ENCODE peak calls at places on chromosomes 12 and 14, in eight cellular contexts. One of them, this sample, is unnamed.

GRCh38 chr12:42969357-42969756 is 379.8 kb upstream of the PRICKLE1 start:
- DNase-seq in iris pigment epithelial cell: no peak
- DNase-seq in heart left ventricle: peak
- DNase-seq in T-helper 1 cell: no peak
- DNase-seq in activated CD4-positive, alpha-beta T cell treated with anti-CD3 and anti-CD28 coated beads, Interleukin-2, amount 50 U/mL, for 4 hours: no peak
- DNase-seq in NCI-H82: no peak
- DNase-seq in KG1: no peak
- DNase-seq in cardiac muscle cell: peak
- DNase-seq in this sample: no peak

GRCh38 chr12:119446459-119446858 is 111.9 kb downstream of the CCDC60 start:
- DNase-seq in heart left ventricle: no peak
- DNase-seq in cardiac muscle cell: peak
- DNase-seq in activated CD4-positive, alpha-beta T cell treated with anti-CD3 and anti-CD28 coated beads, Interleukin-2, amount 50 U/mL, for 4 hours: no peak
- DNase-seq in T-helper 1 cell: no peak
- DNase-seq in KG1: no peak
- DNase-seq in NCI-H82: no peak
- DNase-seq in iris pigment epithelial cell: peak
- DNase-seq in this sample: no peak

GRCh38 chr14:23296012-23296777 is 6.5 kb downstream of the PPP1R3E start:
- DNase-seq in T-helper 1 cell: no peak
- DNase-seq in NCI-H82: no peak
- DNase-seq in heart left ventricle: no peak
- DNase-seq in iris pigment epithelial cell: no peak
- DNase-seq in KG1: no peak
- DNase-seq in activated CD4-positive, alpha-beta T cell treated with anti-CD3 and anti-CD28 coated beads, Interleukin-2, amount 50 U/mL, for 4 hours: no peak
- DNase-seq in cardiac muscle cell: no peak
- DNase-seq in this sample: no peak

GRCh38 chr12:68792952-68793351 is 15.0 kb upstream of the MDM2 start:
- DNase-seq in heart left ventricle: no peak
- DNase-seq in cardiac muscle cell: peak
- DNase-seq in KG1: no peak
- DNase-seq in NCI-H82: peak
- DNase-seq in iris pigment epithelial cell: peak
- DNase-seq in activated CD4-positive, alpha-beta T cell treated with anti-CD3 and anti-CD28 coated beads, Interleukin-2, amount 50 U/mL, for 4 hours: no peak
- DNase-seq in T-helper 1 cell: no peak
- DNase-seq in this sample: no peak

GRCh38 chr14:78701246-78701645 is 531.1 kb downstream of the NRXN3 start:
- DNase-seq in heart left ventricle: no peak
- DNase-seq in activated CD4-positive, alpha-beta T cell treated with anti-CD3 and anti-CD28 coated beads, Interleukin-2, amount 50 U/mL, for 4 hours: no peak
- DNase-seq in cardiac muscle cell: peak
- DNase-seq in T-helper 1 cell: no peak
- DNase-seq in iris pigment epithelial cell: peak
- DNase-seq in NCI-H82: no peak
- DNase-seq in KG1: no peak
- DNase-seq in this sample: no peak

GRCh38 chr12:26198742-26199141 is 3.4 kb downstream of the SSPN start:
- DNase-seq in activated CD4-positive, alpha-beta T cell treated with anti-CD3 and anti-CD28 coated beads, Interleukin-2, amount 50 U/mL, for 4 hours: no peak
- DNase-seq in KG1: no peak
- DNase-seq in iris pigment epithelial cell: peak
- DNase-seq in heart left ventricle: peak
- DNase-seq in T-helper 1 cell: no peak
- DNase-seq in cardiac muscle cell: peak
- DNase-seq in NCI-H82: no peak
- DNase-seq in this sample: no peak

GRCh38 chr12:47870175-47870781 is 34.5 kb downstream of the VDR start:
- DNase-seq in NCI-H82: peak
- DNase-seq in T-helper 1 cell: no peak
- DNase-seq in activated CD4-positive, alpha-beta T cell treated with anti-CD3 and anti-CD28 coated beads, Interleukin-2, amount 50 U/mL, for 4 hours: no peak
- DNase-seq in KG1: no peak
- DNase-seq in heart left ventricle: peak
- DNase-seq in iris pigment epithelial cell: no peak
- DNase-seq in cardiac muscle cell: peak
- DNase-seq in this sample: no peak

GRCh38 chr14:50744242-50744641 is 76.1 kb upstream of the SAV1 start:
- DNase-seq in iris pigment epithelial cell: no peak
- DNase-seq in NCI-H82: no peak
- DNase-seq in T-helper 1 cell: no peak
- DNase-seq in activated CD4-positive, alpha-beta T cell treated with anti-CD3 and anti-CD28 coated beads, Interleukin-2, amount 50 U/mL, for 4 hours: no peak
- DNase-seq in KG1: no peak
- DNase-seq in heart left ventricle: no peak
- DNase-seq in cardiac muscle cell: no peak
- DNase-seq in this sample: no peak

GRCh38 chr12:52260351-52261210 is 13.9 kb upstream of the KRT86 start:
- DNase-seq in activated CD4-positive, alpha-beta T cell treated with anti-CD3 and anti-CD28 coated beads, Interleukin-2, amount 50 U/mL, for 4 hours: no peak
- DNase-seq in iris pigment epithelial cell: peak
- DNase-seq in T-helper 1 cell: no peak
- DNase-seq in cardiac muscle cell: no peak
- DNase-seq in KG1: no peak
- DNase-seq in NCI-H82: peak
- DNase-seq in heart left ventricle: no peak
- DNase-seq in this sample: no peak

GRCh38 chr12:116718578-116719454 is 19.1 kb downstream of the SPRING1 start:
- DNase-seq in T-helper 1 cell: no peak
- DNase-seq in KG1: no peak
- DNase-seq in iris pigment epithelial cell: peak
- DNase-seq in cardiac muscle cell: peak
- DNase-seq in heart left ventricle: no peak
- DNase-seq in activated CD4-positive, alpha-beta T cell treated with anti-CD3 and anti-CD28 coated beads, Interleukin-2, amount 50 U/mL, for 4 hours: no peak
- DNase-seq in NCI-H82: no peak
- DNase-seq in this sample: no peak

GRCh38 chr14:64581363-64581762 is 31.6 kb downstream of the PPP1R36 start:
- DNase-seq in T-helper 1 cell: no peak
- DNase-seq in KG1: no peak
- DNase-seq in heart left ventricle: no peak
- DNase-seq in NCI-H82: no peak
- DNase-seq in iris pigment epithelial cell: no peak
- DNase-seq in activated CD4-positive, alpha-beta T cell treated with anti-CD3 and anti-CD28 coated beads, Interleukin-2, amount 50 U/mL, for 4 hours: no peak
- DNase-seq in cardiac muscle cell: no peak
- DNase-seq in this sample: no peak

GRCh38 chr14:75183225-75183624 is 6.8 kb upstream of the TMED10 start:
- DNase-seq in cardiac muscle cell: no peak
- DNase-seq in T-helper 1 cell: no peak
- DNase-seq in heart left ventricle: no peak
- DNase-seq in KG1: no peak
- DNase-seq in NCI-H82: no peak
- DNase-seq in iris pigment epithelial cell: no peak
- DNase-seq in activated CD4-positive, alpha-beta T cell treated with anti-CD3 and anti-CD28 coated beads, Interleukin-2, amount 50 U/mL, for 4 hours: no peak
- DNase-seq in this sample: no peak

GRCh38 chr14:105126126-105126969 is 42.2 kb downstream of the JAG2 start:
- DNase-seq in T-helper 1 cell: no peak
- DNase-seq in cardiac muscle cell: no peak
- DNase-seq in heart left ventricle: peak
- DNase-seq in KG1: no peak
- DNase-seq in activated CD4-positive, alpha-beta T cell treated with anti-CD3 and anti-CD28 coated beads, Interleukin-2, amount 50 U/mL, for 4 hours: no peak
- DNase-seq in NCI-H82: no peak
- DNase-seq in iris pigment epithelial cell: no peak
- DNase-seq in this sample: no peak

GRCh38 chr14:33596211-33597080 is 354.4 kb downstream of the EGLN3 start:
- DNase-seq in NCI-H82: no peak
- DNase-seq in KG1: no peak
- DNase-seq in cardiac muscle cell: no peak
- DNase-seq in heart left ventricle: no peak
- DNase-seq in T-helper 1 cell: no peak
- DNase-seq in activated CD4-positive, alpha-beta T cell treated with anti-CD3 and anti-CD28 coated beads, Interleukin-2, amount 50 U/mL, for 4 hours: no peak
- DNase-seq in iris pigment epithelial cell: no peak
- DNase-seq in this sample: no peak

GRCh38 chr12:90497923-90498545 is 456.9 kb downstream of the CCER1 start:
- DNase-seq in heart left ventricle: no peak
- DNase-seq in NCI-H82: no peak
- DNase-seq in activated CD4-positive, alpha-beta T cell treated with anti-CD3 and anti-CD28 coated beads, Interleukin-2, amount 50 U/mL, for 4 hours: no peak
- DNase-seq in KG1: no peak
- DNase-seq in T-helper 1 cell: no peak
- DNase-seq in iris pigment epithelial cell: no peak
- DNase-seq in cardiac muscle cell: no peak
- DNase-seq in this sample: no peak

GRCh38 chr14:68173227-68173972 is 353.8 kb downstream of the RAD51B start:
- DNase-seq in heart left ventricle: no peak
- DNase-seq in iris pigment epithelial cell: peak
- DNase-seq in KG1: no peak
- DNase-seq in cardiac muscle cell: no peak
- DNase-seq in T-helper 1 cell: no peak
- DNase-seq in NCI-H82: no peak
- DNase-seq in activated CD4-positive, alpha-beta T cell treated with anti-CD3 and anti-CD28 coated beads, Interleukin-2, amount 50 U/mL, for 4 hours: no peak
- DNase-seq in this sample: no peak

GRCh38 chr12:105466901-105467598 is 136.6 kb downstream of the C12orf75 start:
- DNase-seq in T-helper 1 cell: no peak
- DNase-seq in activated CD4-positive, alpha-beta T cell treated with anti-CD3 and anti-CD28 coated beads, Interleukin-2, amount 50 U/mL, for 4 hours: no peak
- DNase-seq in iris pigment epithelial cell: no peak
- DNase-seq in cardiac muscle cell: peak
- DNase-seq in NCI-H82: no peak
- DNase-seq in KG1: no peak
- DNase-seq in heart left ventricle: no peak
- DNase-seq in this sample: no peak

GRCh38 chr12:52086944-52087835 is 7.7 kb downstream of the SMIM41 start:
- DNase-seq in T-helper 1 cell: no peak
- DNase-seq in heart left ventricle: no peak
- DNase-seq in activated CD4-positive, alpha-beta T cell treated with anti-CD3 and anti-CD28 coated beads, Interleukin-2, amount 50 U/mL, for 4 hours: no peak
- DNase-seq in iris pigment epithelial cell: no peak
- DNase-seq in KG1: no peak
- DNase-seq in cardiac muscle cell: no peak
- DNase-seq in NCI-H82: no peak
- DNase-seq in this sample: no peak

GRCh38 chr12:106994579-106995220 is 7.8 kb upstream of the MTERF2 start:
- DNase-seq in cardiac muscle cell: peak
- DNase-seq in heart left ventricle: no peak
- DNase-seq in activated CD4-positive, alpha-beta T cell treated with anti-CD3 and anti-CD28 coated beads, Interleukin-2, amount 50 U/mL, for 4 hours: no peak
- DNase-seq in T-helper 1 cell: no peak
- DNase-seq in NCI-H82: no peak
- DNase-seq in KG1: no peak
- DNase-seq in iris pigment epithelial cell: peak
- DNase-seq in this sample: no peak

GRCh38 chr12:109387425-109388166 is 39.9 kb downstream of the MYO1H start:
- DNase-seq in NCI-H82: peak
- DNase-seq in activated CD4-positive, alpha-beta T cell treated with anti-CD3 and anti-CD28 coated beads, Interleukin-2, amount 50 U/mL, for 4 hours: no peak
- DNase-seq in T-helper 1 cell: no peak
- DNase-seq in cardiac muscle cell: peak
- DNase-seq in iris pigment epithelial cell: peak
- DNase-seq in heart left ventricle: no peak
- DNase-seq in KG1: no peak
- DNase-seq in this sample: no peak

GRCh38 chr12:77645966-77646598 is 184.6 kb upstream of the NAV3 start:
- DNase-seq in NCI-H82: no peak
- DNase-seq in cardiac muscle cell: no peak
- DNase-seq in T-helper 1 cell: no peak
- DNase-seq in iris pigment epithelial cell: no peak
- DNase-seq in heart left ventricle: no peak
- DNase-seq in KG1: no peak
- DNase-seq in activated CD4-positive, alpha-beta T cell treated with anti-CD3 and anti-CD28 coated beads, Interleukin-2, amount 50 U/mL, for 4 hours: no peak
- DNase-seq in this sample: no peak

GRCh38 chr12:4789776-4790175 is 69.6 kb downstream of the GALNT8 start:
- DNase-seq in cardiac muscle cell: no peak
- DNase-seq in iris pigment epithelial cell: no peak
- DNase-seq in KG1: no peak
- DNase-seq in activated CD4-positive, alpha-beta T cell treated with anti-CD3 and anti-CD28 coated beads, Interleukin-2, amount 50 U/mL, for 4 hours: no peak
- DNase-seq in NCI-H82: no peak
- DNase-seq in heart left ventricle: no peak
- DNase-seq in T-helper 1 cell: no peak
- DNase-seq in this sample: no peak

GRCh38 chr14:86641310-86641709 is 1111.4 kb downstream of the FLRT2 start:
- DNase-seq in iris pigment epithelial cell: no peak
- DNase-seq in cardiac muscle cell: no peak
- DNase-seq in T-helper 1 cell: no peak
- DNase-seq in activated CD4-positive, alpha-beta T cell treated with anti-CD3 and anti-CD28 coated beads, Interleukin-2, amount 50 U/mL, for 4 hours: no peak
- DNase-seq in KG1: no peak
- DNase-seq in NCI-H82: no peak
- DNase-seq in heart left ventricle: no peak
- DNase-seq in this sample: no peak

GRCh38 chr12:124842800-124843510 is 20.7 kb downstream of the SCARB1 start:
- DNase-seq in iris pigment epithelial cell: no peak
- DNase-seq in KG1: no peak
- DNase-seq in heart left ventricle: no peak
- DNase-seq in T-helper 1 cell: no peak
- DNase-seq in NCI-H82: no peak
- DNase-seq in cardiac muscle cell: no peak
- DNase-seq in activated CD4-positive, alpha-beta T cell treated with anti-CD3 and anti-CD28 coated beads, Interleukin-2, amount 50 U/mL, for 4 hours: no peak
- DNase-seq in this sample: no peak

GRCh38 chr14:89417111-89417468 is at the start of gene FOXN3:
- DNase-seq in T-helper 1 cell: peak
- DNase-seq in NCI-H82: peak
- DNase-seq in KG1: peak
- DNase-seq in iris pigment epithelial cell: peak
- DNase-seq in cardiac muscle cell: peak
- DNase-seq in heart left ventricle: peak
- DNase-seq in activated CD4-positive, alpha-beta T cell treated with anti-CD3 and anti-CD28 coated beads, Interleukin-2, amount 50 U/mL, for 4 hours: peak
- DNase-seq in this sample: peak

GRCh38 chr12:20415013-20415412 is 46.7 kb downstream of the PDE3A start:
- DNase-seq in iris pigment epithelial cell: peak
- DNase-seq in T-helper 1 cell: no peak
- DNase-seq in heart left ventricle: peak
- DNase-seq in KG1: no peak
- DNase-seq in activated CD4-positive, alpha-beta T cell treated with anti-CD3 and anti-CD28 coated beads, Interleukin-2, amount 50 U/mL, for 4 hours: no peak
- DNase-seq in NCI-H82: no peak
- DNase-seq in cardiac muscle cell: peak
- DNase-seq in this sample: no peak

GRCh38 chr14:60867503-60868172 is 113.2 kb downstream of the TRMT5 start:
- DNase-seq in iris pigment epithelial cell: peak
- DNase-seq in T-helper 1 cell: no peak
- DNase-seq in KG1: no peak
- DNase-seq in NCI-H82: no peak
- DNase-seq in heart left ventricle: no peak
- DNase-seq in cardiac muscle cell: no peak
- DNase-seq in activated CD4-positive, alpha-beta T cell treated with anti-CD3 and anti-CD28 coated beads, Interleukin-2, amount 50 U/mL, for 4 hours: no peak
- DNase-seq in this sample: no peak

GRCh38 chr12:51246254-51246853 is 7.7 kb downstream of the DAZAP2 start:
- DNase-seq in T-helper 1 cell: no peak
- DNase-seq in KG1: peak
- DNase-seq in NCI-H82: peak
- DNase-seq in activated CD4-positive, alpha-beta T cell treated with anti-CD3 and anti-CD28 coated beads, Interleukin-2, amount 50 U/mL, for 4 hours: peak
- DNase-seq in cardiac muscle cell: peak
- DNase-seq in iris pigment epithelial cell: peak
- DNase-seq in heart left ventricle: no peak
- DNase-seq in this sample: no peak

GRCh38 chr12:6693832-6694355 is 4.7 kb upstream of the ZNF384 start:
- DNase-seq in KG1: no peak
- DNase-seq in iris pigment epithelial cell: no peak
- DNase-seq in NCI-H82: no peak
- DNase-seq in T-helper 1 cell: no peak
- DNase-seq in cardiac muscle cell: no peak
- DNase-seq in activated CD4-positive, alpha-beta T cell treated with anti-CD3 and anti-CD28 coated beads, Interleukin-2, amount 50 U/mL, for 4 hours: no peak
- DNase-seq in heart left ventricle: no peak
- DNase-seq in this sample: no peak

GRCh38 chr14:24131549-24131966 is 1.1 kb downstream of the FITM1 start:
- DNase-seq in activated CD4-positive, alpha-beta T cell treated with anti-CD3 and anti-CD28 coated beads, Interleukin-2, amount 50 U/mL, for 4 hours: no peak
- DNase-seq in KG1: no peak
- DNase-seq in NCI-H82: no peak
- DNase-seq in heart left ventricle: peak
- DNase-seq in cardiac muscle cell: no peak
- DNase-seq in iris pigment epithelial cell: no peak
- DNase-seq in T-helper 1 cell: no peak
- DNase-seq in this sample: no peak

GRCh38 chr12:93736640-93737178 is 59.5 kb downstream of the CRADD start:
- DNase-seq in cardiac muscle cell: no peak
- DNase-seq in NCI-H82: no peak
- DNase-seq in iris pigment epithelial cell: no peak
- DNase-seq in heart left ventricle: no peak
- DNase-seq in T-helper 1 cell: no peak
- DNase-seq in KG1: no peak
- DNase-seq in activated CD4-positive, alpha-beta T cell treated with anti-CD3 and anti-CD28 coated beads, Interleukin-2, amount 50 U/mL, for 4 hours: no peak
- DNase-seq in this sample: no peak

GRCh38 chr14:105192866-105193731 is 12.0 kb upstream of the NUDT14 start:
- DNase-seq in activated CD4-positive, alpha-beta T cell treated with anti-CD3 and anti-CD28 coated beads, Interleukin-2, amount 50 U/mL, for 4 hours: peak
- DNase-seq in NCI-H82: no peak
- DNase-seq in heart left ventricle: peak
- DNase-seq in T-helper 1 cell: no peak
- DNase-seq in cardiac muscle cell: peak
- DNase-seq in iris pigment epithelial cell: peak
- DNase-seq in KG1: no peak
- DNase-seq in this sample: no peak

This sample was measured in activated T-helper 9 cell treated with anti-CD3 and anti-CD28 coated beads, Interleukin-2, amount 50 U/mL, for 16 hours.